ENCODE peak calls at places on chromosomes 13 and 19, in seven cellular contexts. E, I, F, B, M, D and R are unnamed samples.

GRCh38 chr19:3098515-3099346 is 4.6 kb downstream of the GNA11 start:
- DNase-seq in E (no peak), I (no peak), F (no peak), B (peak), M (no peak), D (peak), R (no peak)

GRCh38 chr19:17289489-17289888 is 7.8 kb downstream of the ANKLE1 start:
- DNase-seq in E (peak), I (peak), F (peak), B (peak), M (no peak), D (peak), R (peak)

GRCh38 chr13:56975647-56976046 is 165.1 kb upstream of the PRR20A start:
- DNase-seq in E (peak), I (peak), F (no peak), B (no peak), M (peak), D (no peak), R (no peak)

GRCh38 chr19:39411006-39411831 is 1.2 kb upstream of the PLEKHG2 start:
- DNase-seq in E (peak), I (no peak), F (no peak), B (peak), M (no peak), D (peak), R (peak)

GRCh38 chr19:56297010-56297409 is 17.6 kb downstream of the ZSCAN5A start:
- DNase-seq in E (no peak), I (no peak), F (no peak), B (no peak), M (no peak), D (no peak), R (no peak)

GRCh38 chr13:112679381-112679780 is 10.5 kb upstream of the ATP11A start:
- DNase-seq in E (no peak), I (no peak), F (no peak), B (no peak), M (no peak), D (no peak), R (no peak)

GRCh38 chr19:751501-752341 is 809 bp downstream of the MISP start:
- DNase-seq in E (peak), I (peak), F (no peak), B (peak), M (no peak), D (peak), R (peak)

GRCh38 chr13:86569119-86569518 is 769.9 kb upstream of the SLITRK6 start:
- DNase-seq in E (no peak), I (no peak), F (no peak), B (peak), M (no peak), D (peak), R (no peak)

GRCh38 chr19:3335431-3336350 is 30.7 kb upstream of the NFIC start:
- DNase-seq in E (no peak), I (no peak), F (no peak), B (peak), M (no peak), D (peak), R (no peak)

GRCh38 chr19:15248648-15249559 is 16.7 kb upstream of the EPHX3 start:
- DNase-seq in E (no peak), I (no peak), F (no peak), B (peak), M (no peak), D (peak), R (peak)

GRCh38 chr19:16943942-16944625 is 55.3 kb downstream of the F2RL3 start:
- DNase-seq in E (no peak), I (no peak), F (no peak), B (no peak), M (no peak), D (no peak), R (no peak)

GRCh38 chr13:22596157-22596863 is 584.5 kb upstream of the SGCG start:
- DNase-seq in E (peak), I (no peak), F (no peak), B (no peak), M (no peak), D (no peak), R (no peak)

GRCh38 chr13:21717817-21718216 is 46.9 kb downstream of the FGF9 start:
- DNase-seq in E (peak), I (peak), F (no peak), B (no peak), M (peak), D (no peak), R (no peak)

GRCh38 chr19:29812080-29812880 is 489 bp downstream of the CCNE1 start:
- DNase-seq in E (no peak), I (no peak), F (peak), B (no peak), M (no peak), D (no peak), R (no peak)

GRCh38 chr13:108785844-108786243 is 156.4 kb downstream of the MYO16 start:
- DNase-seq in E (no peak), I (no peak), F (peak), B (no peak), M (no peak), D (no peak), R (no peak)

GRCh38 chr19:4256563-4256962 is 9.7 kb downstream of the YJU2 start:
- DNase-seq in E (peak), I (no peak), F (no peak), B (no peak), M (no peak), D (no peak), R (no peak)

GRCh38 chr19:18742838-18743237 is 48.3 kb downstream of the COMP start:
- DNase-seq in E (no peak), I (peak), F (no peak), B (no peak), M (no peak), D (no peak), R (no peak)

GRCh38 chr19:18742324-18742723 is 48.8 kb downstream of the COMP start:
- DNase-seq in E (no peak), I (no peak), F (no peak), B (no peak), M (no peak), D (no peak), R (no peak)

GRCh38 chr19:18743281-18743825 is 47.8 kb downstream of the COMP start:
- DNase-seq in E (no peak), I (peak), F (no peak), B (peak), M (no peak), D (peak), R (peak)

GRCh38 chr19:18745012-18745735 is 45.9 kb downstream of the COMP start:
- DNase-seq in E (no peak), I (peak), F (no peak), B (no peak), M (no peak), D (no peak), R (no peak)

GRCh38 chr19:18744019-18744418 is 47.1 kb downstream of the COMP start:
- DNase-seq in E (no peak), I (no peak), F (no peak), B (no peak), M (no peak), D (no peak), R (no peak)
- H2BK120ac ChIP-seq in E (no peak), I (no peak), F (no peak), B (no peak), M (no peak), D (no peak), R (no peak)

GRCh38 chr13:47896111-47896510 is 105.0 kb downstream of the SUCLA2 start:
- DNase-seq in E (peak), I (no peak), F (no peak), B (no peak), M (no peak), D (no peak), R (no peak)

GRCh38 chr13:47896546-47896945 is 104.5 kb downstream of the SUCLA2 start:
- DNase-seq in E (no peak), I (no peak), F (no peak), B (no peak), M (no peak), D (no peak), R (no peak)

GRCh38 chr13:47892374-47892773 is 108.7 kb downstream of the SUCLA2 start:
- DNase-seq in E (no peak), I (no peak), F (no peak), B (no peak), M (no peak), D (no peak), R (no peak)

GRCh38 chr13:47890146-47890814 is 110.8 kb downstream of the SUCLA2 start:
- DNase-seq in E (no peak), I (no peak), F (no peak), B (no peak), M (no peak), D (no peak), R (no peak)

GRCh38 chr13:47893527-47893926 is 107.5 kb downstream of the SUCLA2 start:
- DNase-seq in E (no peak), I (no peak), F (no peak), B (no peak), M (no peak), D (no peak), R (no peak)
- H2BK120ac ChIP-seq in E (no peak), I (no peak), F (no peak), B (no peak), M (no peak), D (no peak), R (no peak)

GRCh38 chr13:52975969-52976368 is 52.6 kb upstream of the OLFM4 start:
- DNase-seq in E (no peak), I (no peak), F (no peak), B (no peak), M (no peak), D (no peak), R (no peak)
- H2BK120ac ChIP-seq in E (no peak), I (no peak), F (no peak), B (no peak), M (no peak), D (no peak), R (peak)

GRCh38 chr19:55119053-55119452 is 1.6 kb upstream of the PPP1R12C start:
- DNase-seq in E (no peak), I (no peak), F (no peak), B (peak), M (no peak), D (no peak), R (no peak)
- H2BK120ac ChIP-seq in E (no peak), I (no peak), F (no peak), B (no peak), M (no peak), D (no peak), R (peak)

GRCh38 chr13:33383724-33384577 is 98.4 kb upstream of the STARD13 start:
- DNase-seq in E (no peak), I (no peak), F (no peak), B (no peak), M (no peak), D (no peak), R (no peak)
- H2BK120ac ChIP-seq in E (no peak), I (no peak), F (no peak), B (no peak), M (no peak), D (no peak), R (no peak)

GRCh38 chr13:73334459-73334858 is 275.7 kb downstream of the KLF5 start:
- DNase-seq in E (no peak), I (no peak), F (no peak), B (peak), M (no peak), D (no peak), R (peak)
- H2BK120ac ChIP-seq in E (no peak), I (no peak), F (no peak), B (peak), M (no peak), D (peak), R (no peak)

GRCh38 chr13:99436013-99436412 is 65.3 kb upstream of the TM9SF2 start:
- DNase-seq in E (no peak), I (no peak), F (no peak), B (no peak), M (no peak), D (no peak), R (no peak)
- H2BK120ac ChIP-seq in E (no peak), I (no peak), F (no peak), B (no peak), M (no peak), D (no peak), R (no peak)